ENCODE peak calls at places on chromosomes 13 and 19, in eight cellular contexts. X is transverse colon, P is K562, D is ovary, U is Peyer's patch, S is suprapubic skin, J is body of pancreas, K is heart left ventricle. B is an unnamed sample.

GRCh38 chr13:113472355-113473025 is 18.0 kb downstream of the DCUN1D2 start:
- DNase-seq in J (no peak), K (peak), X (no peak), U (no peak), D (no peak), P (no peak), S (no peak), B (no peak)

GRCh38 chr19:18506101-18506534 is 15.8 kb downstream of the ELL start:
- DNase-seq in S (no peak), U (no peak), D (no peak), P (no peak), K (peak), J (peak), X (no peak), B (no peak)

GRCh38 chr19:33348301-33349010 is 25.1 kb upstream of the CEBPG start:
- DNase-seq in U (no peak), D (no peak), P (no peak), S (no peak), X (no peak), K (no peak), J (no peak), B (peak)

GRCh38 chr19:13053761-13054604 is 48.7 kb downstream of the LYL1 start:
- DNase-seq in J (peak), X (peak), U (peak), S (peak), P (no peak), K (peak), D (peak), B (peak)

GRCh38 chr19:3357731-3358391 is 8.5 kb upstream of the NFIC start:
- DNase-seq in U (no peak), K (no peak), S (no peak), P (peak), J (peak), D (peak), X (no peak), B (peak)

GRCh38 chr13:77857810-77858209 is 60.8 kb downstream of the EDNRB start:
- DNase-seq in U (no peak), P (no peak), K (no peak), J (no peak), X (no peak), D (no peak), S (no peak), B (no peak)

GRCh38 chr13:101354895-101355294 is 61.4 kb downstream of the NALCN start:
- DNase-seq in J (no peak), U (no peak), X (no peak), D (no peak), S (no peak), P (no peak), K (no peak), B (no peak)

GRCh38 chr13:76795701-76796695 is 90.2 kb downstream of the KCTD12 start:
- DNase-seq in J (no peak), U (no peak), S (no peak), D (no peak), X (no peak), K (no peak), P (no peak), B (no peak)

GRCh38 chr19:19997656-19998268 is 41.5 kb downstream of the ZNF682 start:
- DNase-seq in S (no peak), J (peak), P (peak), K (no peak), X (peak), D (peak), U (peak), B (peak)

GRCh38 chr19:50224986-50225747 is 21.7 kb downstream of the MYH14 start:
- DNase-seq in S (no peak), X (no peak), K (peak), P (no peak), U (no peak), D (no peak), J (no peak), B (peak)

GRCh38 chr19:54462713-54463530 is 656 bp downstream of the LENG9 start:
- DNase-seq in S (peak), X (peak), U (peak), D (peak), J (peak), P (peak), K (peak), B (peak)

GRCh38 chr13:22883961-22884360 is 296.8 kb upstream of the SGCG start:
- DNase-seq in X (no peak), S (no peak), K (no peak), U (no peak), J (no peak), P (no peak), D (no peak), B (no peak)

GRCh38 chr19:9151367-9151766 is 11.2 kb downstream of the ZNF317 start:
- DNase-seq in K (no peak), X (no peak), P (no peak), U (no peak), S (no peak), J (no peak), D (no peak), B (no peak)

GRCh38 chr19:33828266-33829075 is 31.8 kb downstream of the KCTD15 start:
- DNase-seq in P (no peak), X (no peak), J (no peak), K (no peak), D (no peak), S (no peak), U (no peak), B (no peak)

GRCh38 chr19:3622224-3622623 is 4.4 kb downstream of the CACTIN start:
- DNase-seq in U (no peak), P (no peak), D (no peak), K (no peak), S (no peak), X (no peak), J (no peak), B (no peak)

GRCh38 chr13:34044660-34045080 is 226.7 kb downstream of the RFC3 start:
- DNase-seq in P (no peak), S (no peak), K (no peak), J (no peak), U (no peak), D (no peak), X (no peak), B (no peak)

GRCh38 chr13:59734393-59734792 is 429.3 kb downstream of the DIAPH3 start:
- DNase-seq in X (no peak), S (no peak), P (no peak), K (no peak), J (no peak), D (no peak), U (no peak), B (no peak)

GRCh38 chr13:23450340-23451046 is 17.0 kb upstream of the SACS start:
- DNase-seq in S (no peak), D (no peak), K (no peak), J (no peak), U (no peak), P (no peak), X (no peak), B (no peak)

GRCh38 chr13:60620611-60621395 is 223.8 kb downstream of the TDRD3 start:
- DNase-seq in U (no peak), D (no peak), J (no peak), K (no peak), X (no peak), S (no peak), P (no peak), B (no peak)

GRCh38 chr13:57212989-57213388 is 46.0 kb downstream of the PRR20E start:
- DNase-seq in K (no peak), X (no peak), D (no peak), P (no peak), S (no peak), J (no peak), U (no peak), B (no peak)

GRCh38 chr13:38819053-38819452 is 132.2 kb downstream of the FREM2 start:
- DNase-seq in P (no peak), S (no peak), K (no peak), X (no peak), J (peak), U (no peak), D (peak), B (peak)

GRCh38 chr13:21970172-21970571 is 299.3 kb downstream of the FGF9 start:
- DNase-seq in X (no peak), J (no peak), K (no peak), U (no peak), P (no peak), S (no peak), D (no peak), B (no peak)

GRCh38 chr19:35154535-35155406 is at the start of gene FXYD5:
- DNase-seq in P (peak), D (peak), X (peak), U (peak), K (peak), S (peak), J (peak), B (peak)

GRCh38 chr13:76723551-76724232 is 162.5 kb downstream of the KCTD12 start:
- DNase-seq in K (peak), U (no peak), J (no peak), P (no peak), X (peak), D (no peak), S (no peak), B (no peak)

GRCh38 chr19:46470376-46470775 is 987 bp downstream of the PNMA8A start:
- DNase-seq in S (no peak), P (no peak), K (no peak), D (no peak), X (no peak), J (no peak), U (no peak), B (no peak)
- H3K4me3 ChIP-seq in S (no peak), P (peak), K (no peak), D (no peak), X (no peak), J (no peak), U (no peak), B (no peak)

GRCh38 chr13:48973845-48974431 is 1.8 kb upstream of the FNDC3A start:
- DNase-seq in J (no peak), U (no peak), S (no peak), K (no peak), P (no peak), X (no peak), D (no peak), B (no peak)

GRCh38 chr13:48976677-48977625 is 1.2 kb downstream of the FNDC3A start:
- DNase-seq in D (no peak), U (no peak), P (no peak), X (peak), K (no peak), S (peak), J (no peak), B (peak)

GRCh38 chr13:48975926-48976676 is 389 bp downstream of the FNDC3A start:
- DNase-seq in P (peak), J (peak), K (peak), S (peak), X (peak), U (peak), D (peak), B (peak)

GRCh38 chr13:48977973-48978372 is 2.3 kb downstream of the FNDC3A start:
- DNase-seq in J (no peak), U (no peak), P (no peak), K (no peak), S (no peak), D (no peak), X (no peak), B (no peak)

DNA sequence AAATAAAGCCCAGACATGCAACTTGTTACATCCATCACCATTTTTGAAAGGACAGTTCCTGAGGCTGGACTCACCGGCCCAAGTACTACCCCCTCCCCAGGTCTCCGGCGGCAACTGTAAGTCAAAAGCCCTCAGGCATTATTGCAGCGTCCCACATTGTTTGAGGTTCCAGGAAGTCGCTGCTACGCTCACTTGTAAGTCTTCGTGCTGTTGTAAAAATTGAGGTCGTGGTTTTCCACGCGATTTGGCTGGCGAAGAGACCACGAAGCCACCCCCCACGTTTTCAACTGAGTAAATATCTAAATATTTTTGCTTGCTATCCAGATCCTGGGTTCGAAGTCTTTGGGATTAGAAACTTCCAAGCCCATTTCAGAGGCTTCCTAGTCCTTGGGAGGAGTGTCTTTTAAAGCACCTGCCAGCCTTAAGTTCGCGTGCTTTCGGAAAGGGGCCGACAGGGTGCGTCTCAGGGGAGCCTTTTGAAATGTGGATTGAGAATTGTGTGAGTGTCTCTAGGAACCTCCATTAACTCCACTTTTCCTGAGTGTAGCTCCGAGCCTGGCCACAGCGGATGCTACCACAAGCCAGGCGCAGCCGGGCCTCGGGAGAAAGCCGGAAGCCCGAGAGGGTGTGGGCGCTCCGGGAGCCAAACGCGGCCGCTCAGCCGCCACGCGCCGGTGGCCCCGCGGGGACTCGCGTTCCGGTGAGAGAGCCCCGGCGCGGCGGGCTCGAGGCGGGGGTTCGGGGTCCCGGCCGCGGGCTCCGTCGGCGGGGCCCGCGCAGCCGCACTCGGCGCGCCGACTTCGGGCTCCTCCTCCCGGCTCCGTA is at the start of gene FNDC3A:
- DNase-seq in P (peak), D (peak), J (peak), U (peak), S (peak), X (peak), K (peak), B (peak)
- TF ChIP-seq POLR2A in P (no peak), D (no peak), J (peak), U (no peak), S (peak), X (peak), K (no peak), B (no peak)

GRCh38 chr19:10520652-10521318 is 3.5 kb upstream of the S1PR5 start:
- DNase-seq in J (peak), U (no peak), D (no peak), K (no peak), X (no peak), S (no peak), P (no peak), B (no peak)
- H3K27ac ChIP-seq in J (peak), U (no peak), D (no peak), K (no peak), X (no peak), S (peak), P (no peak), B (no peak)

DNA sequence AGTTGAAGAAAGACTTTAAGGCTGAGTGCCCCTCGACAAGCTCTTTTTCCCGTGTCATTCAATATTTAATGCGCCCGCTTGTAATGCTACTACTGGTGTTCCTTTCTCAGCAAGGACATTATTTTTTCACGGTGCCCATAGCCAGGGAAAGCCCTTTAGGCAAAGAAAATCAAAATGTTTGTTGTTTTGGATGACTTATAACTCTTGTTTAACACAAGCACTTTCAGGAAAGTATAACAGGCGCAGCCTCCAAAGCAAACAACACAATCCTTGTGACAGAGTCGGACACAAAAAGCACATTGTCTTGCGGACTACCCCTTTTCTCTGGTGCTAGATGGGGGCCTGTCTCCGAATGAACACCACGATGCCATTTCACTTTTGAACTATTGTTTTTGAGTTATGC is 12.4 kb downstream of the ZIC5 start:
- DNase-seq in K (no peak), J (no peak), P (no peak), X (no peak), D (no peak), S (no peak), U (no peak), B (no peak)
- H3K4me3 ChIP-seq in K (no peak), J (no peak), P (no peak), X (no peak), D (no peak), S (no peak), U (no peak), B (no peak)

DNA sequence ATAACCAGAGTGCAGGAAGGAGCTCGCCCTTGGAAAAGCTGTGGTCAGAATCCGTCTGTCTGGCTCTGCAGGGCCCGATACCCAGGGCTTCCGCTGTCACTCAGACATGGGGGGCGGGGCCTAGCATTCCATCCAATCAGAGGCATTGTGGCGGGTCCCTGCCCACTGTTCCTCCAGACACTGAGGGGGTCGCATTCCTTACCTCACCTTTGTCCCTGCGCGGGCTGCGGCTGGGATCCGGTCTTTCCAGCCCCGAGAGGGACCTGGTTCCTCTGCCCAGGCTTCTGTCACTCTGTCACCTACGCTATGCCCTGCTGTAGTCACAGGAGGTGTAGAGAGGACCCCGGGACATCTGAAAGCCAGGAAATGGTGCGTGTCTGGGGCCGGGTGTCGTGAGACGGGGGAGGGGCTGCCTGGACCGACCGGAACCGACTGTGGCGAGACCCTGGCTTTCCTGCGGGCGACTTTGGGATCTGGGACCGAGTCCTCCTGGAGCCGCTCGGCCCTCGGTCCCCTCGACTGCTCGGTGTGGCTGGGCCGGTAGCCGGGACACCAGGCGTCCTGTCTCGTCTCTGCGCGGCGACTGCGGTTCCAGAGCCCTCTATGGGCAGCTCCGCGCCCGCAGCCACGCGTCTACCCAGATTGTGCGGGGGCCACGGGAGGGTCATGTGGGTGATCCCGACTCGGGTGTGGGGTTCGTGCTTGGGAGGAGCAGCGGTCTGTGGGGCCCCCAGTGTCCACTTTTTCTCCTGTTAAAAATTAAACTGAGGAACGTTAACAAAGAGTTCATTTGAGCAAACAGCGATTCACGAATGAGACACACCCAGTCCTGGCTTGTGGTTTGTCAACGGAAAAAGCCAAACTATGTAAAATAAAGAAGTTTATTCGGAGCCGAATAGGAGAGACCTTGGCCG is at the start of gene ZNF69:
- DNase-seq in J (peak), X (peak), K (peak), P (peak), U (peak), S (peak), D (peak), B (peak)
- TF ChIP-seq POLR2A in J (peak), X (peak), K (no peak), P (peak), U (no peak), S (no peak), D (peak), B (peak)

GRCh38 chr13:25175026-25175425 is 2.9 kb upstream of the AMER2 start:
- DNase-seq in U (no peak), J (no peak), S (no peak), P (no peak), X (no peak), K (no peak), D (no peak), B (no peak)
- H3K27ac ChIP-seq in U (no peak), J (no peak), S (no peak), P (no peak), X (no peak), K (no peak), D (no peak), B (no peak)

GRCh38 chr19:38735257-38735686 is 9.0 kb downstream of the CAPN12 start:
- DNase-seq in J (peak), U (peak), P (peak), D (peak), X (peak), K (no peak), S (no peak), B (no peak)
- H3K4me3 ChIP-seq in J (no peak), U (peak), P (peak), D (no peak), X (peak), K (no peak), S (no peak), B (no peak)

DNA sequence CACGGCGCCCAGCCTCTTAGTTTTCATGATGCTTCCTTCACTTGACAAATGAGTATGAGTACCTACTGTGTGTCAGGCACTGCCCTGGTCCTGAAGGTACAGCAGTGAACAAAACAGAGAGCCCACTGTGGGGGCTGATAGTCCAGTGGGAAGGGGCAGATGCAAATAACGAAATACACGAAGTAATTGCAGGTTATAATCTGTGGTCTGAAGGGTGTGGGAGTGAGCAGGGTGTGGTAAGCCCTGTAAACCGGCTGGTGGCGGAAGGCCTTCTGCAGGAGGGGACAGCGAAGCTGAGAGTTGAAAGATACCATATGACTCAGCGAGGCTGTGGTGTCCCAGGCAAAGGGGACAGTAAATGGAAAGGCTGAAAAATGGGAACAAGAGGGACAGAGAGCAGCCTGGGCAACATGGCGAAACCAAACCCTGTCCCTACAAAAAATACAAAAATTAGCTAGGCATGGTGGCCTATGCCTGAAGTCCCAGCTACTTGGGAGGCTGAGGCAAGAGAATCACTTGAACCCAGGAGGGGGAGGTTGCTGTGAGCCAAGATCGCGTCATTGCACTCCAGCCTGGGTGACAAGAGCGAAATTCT is 60.5 kb downstream of the MAP4K1 start:
- DNase-seq in X (peak), U (peak), S (no peak), D (no peak), J (no peak), P (peak), K (no peak), B (no peak)
- TF ChIP-seq POLR2A in X (no peak), U (no peak), S (no peak), D (no peak), J (no peak), P (no peak), K (no peak), B (no peak)

B was measured in thyroid gland.